ENCODE peak calls at places on chromosomes 11 and 22, in five cellular contexts. G is substantia nigra; R is dorsolateral prefrontal cortex; Z is astrocyte; T is CD8-positive, alpha-beta T cell. N is an unnamed sample.

GRCh38 chr11:18000760-18001159 is 12.1 kb downstream of the SERGEF start:
- DNase-seq in G (no peak), R (no peak), Z (no peak), T (no peak), N (no peak)

GRCh38 chr22:28333106-28333505 is 346.5 kb downstream of the TTC28 start:
- DNase-seq in G (no peak), R (no peak), Z (no peak), T (no peak), N (no peak)

GRCh38 chr11:108698844-108699642 is 34.2 kb downstream of the DDX10 start:
- DNase-seq in G (no peak), R (no peak), Z (peak), T (no peak), N (no peak)

GRCh38 chr22:50206599-50206998 is 5.8 kb downstream of the SELENOO start:
- DNase-seq in G (no peak), R (no peak), Z (no peak), T (no peak), N (no peak)

GRCh38 chr11:94130589-94131362 is 2.1 kb downstream of the PANX1 start:
- DNase-seq in G (no peak), R (no peak), Z (peak), T (no peak), N (peak)

GRCh38 chr11:363948-364761 is 5.1 kb upstream of the B4GALNT4 start:
- DNase-seq in G (no peak), R (no peak), Z (no peak), T (peak), N (peak)

GRCh38 chr11:55503449-55503848 is 50.8 kb upstream of the OR4C15 start:
- DNase-seq in G (no peak), R (no peak), Z (no peak), T (no peak), N (peak)

GRCh38 chr11:86610559-86611341 is 61.7 kb downstream of the ME3 start:
- DNase-seq in G (no peak), R (no peak), Z (no peak), T (no peak), N (peak)

GRCh38 chr11:70544774-70545625 is 146.7 kb downstream of the CTTN start:
- DNase-seq in G (peak), R (peak), Z (peak), T (no peak), N (peak)

GRCh38 chr11:112294688-112295340 is 34.2 kb upstream of the PLET1 start:
- DNase-seq in G (no peak), R (no peak), Z (peak), T (no peak), N (no peak)

GRCh38 chr11:48103621-48104561 is 112.7 kb upstream of the OR4B1 start:
- DNase-seq in G (peak), R (peak), Z (peak), T (no peak), N (peak)

GRCh38 chr11:121112498-121113455 is 11.7 kb downstream of the TECTA start:
- DNase-seq in G (peak), R (peak), Z (peak), T (no peak), N (peak)

DNA sequence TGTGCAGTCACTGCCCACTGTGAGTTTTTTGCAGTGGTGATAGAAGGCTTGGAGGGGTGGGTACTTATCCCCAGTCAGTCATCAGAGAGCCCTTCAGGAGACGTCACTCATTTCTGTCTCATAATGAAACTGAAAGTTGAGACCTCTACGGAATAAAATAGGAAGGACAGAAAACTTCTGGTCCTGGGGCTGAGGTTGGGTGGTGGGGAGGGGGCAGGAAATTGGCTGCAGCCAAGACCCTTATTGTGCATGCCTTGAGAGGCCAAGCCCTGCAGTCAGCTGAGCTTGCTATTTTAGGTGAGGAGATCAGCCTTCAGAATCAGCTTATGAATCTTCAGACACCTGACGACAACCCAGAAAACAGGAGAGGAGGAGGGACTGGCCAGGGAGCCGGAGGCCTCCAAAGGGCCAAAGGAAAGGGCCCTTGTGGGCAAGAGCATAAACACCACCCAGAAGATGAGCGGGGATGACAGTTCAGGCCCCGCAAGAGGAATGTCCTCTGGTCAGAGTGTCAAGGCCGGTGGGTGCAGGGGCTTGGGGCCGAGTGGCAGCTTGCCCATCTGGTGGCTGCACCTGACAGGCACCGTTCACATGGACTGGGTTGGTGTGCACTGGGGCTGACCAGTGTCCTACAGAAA is 17.9 kb upstream of the ADA2 start:
- DNase-seq in G (no peak), R (no peak), Z (no peak), T (peak), N (no peak)
- H3K27ac ChIP-seq in G (no peak), R (no peak), Z (no peak), T (peak), N (no peak)

GRCh38 chr22:25071720-25072119 is 119.2 kb downstream of the KIAA1671 start:
- DNase-seq in G (no peak), R (no peak), Z (no peak), T (no peak), N (no peak)
- H3K27ac ChIP-seq in G (no peak), R (no peak), Z (no peak), T (no peak), N (no peak)

DNA sequence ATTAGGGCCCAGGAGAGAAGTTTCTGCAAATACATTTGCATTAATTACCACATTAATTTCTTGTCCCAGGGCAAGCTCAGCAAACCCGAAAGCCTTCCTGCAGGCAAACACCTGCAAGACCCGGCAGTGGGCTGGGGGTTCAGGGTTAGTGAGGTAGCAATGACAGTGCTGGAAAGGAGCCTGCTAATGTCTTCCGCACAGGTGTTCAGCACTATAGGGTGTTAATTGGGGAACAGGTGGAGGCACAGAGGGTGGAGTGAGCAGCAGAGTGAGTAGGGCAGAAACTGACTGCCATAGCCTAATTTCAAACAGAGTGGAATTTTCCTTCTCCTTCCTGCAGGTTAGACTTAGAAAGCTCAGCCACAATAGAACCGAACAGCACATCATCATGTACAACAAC is 50.9 kb upstream of the UBASH3B start:
- DNase-seq in G (no peak), R (no peak), Z (no peak), T (no peak), N (no peak)
- H3K27ac ChIP-seq in G (no peak), R (no peak), Z (no peak), T (no peak), N (no peak)

GRCh38 chr22:17705565-17706450 is 67.3 kb downstream of the BCL2L13 start:
- DNase-seq in G (no peak), R (no peak), Z (no peak), T (no peak), N (peak)

GRCh38 chr22:17706947-17707346 is 67.3 kb downstream of the BID start:
- DNase-seq in G (no peak), R (no peak), Z (no peak), T (no peak), N (no peak)

GRCh38 chr22:17710023-17710422 is 64.2 kb downstream of the BID start:
- DNase-seq in G (no peak), R (no peak), Z (no peak), T (no peak), N (no peak)

GRCh38 chr22:17706451-17706900 is 67.8 kb downstream of the BID start:
- DNase-seq in G (peak), R (no peak), Z (peak), T (no peak), N (peak)

GRCh38 chr22:17707526-17707925 is 66.7 kb downstream of the BID start:
- DNase-seq in G (no peak), R (no peak), Z (no peak), T (no peak), N (no peak)
- H3K27ac ChIP-seq in G (peak), R (peak), Z (peak), T (no peak), N (peak)

N was measured in PC-3.